ENCODE peak calls at places on chromosomes 12 and 14, in four cellular contexts. One of them, this sample, is unnamed.

GRCh38 chr12:131466306-131466705 is 244.6 kb upstream of the SFSWAP start:
- DNase-seq in K562: no peak
- DNase-seq in GM12878: no peak
- DNase-seq in SK-N-SH: no peak
- DNase-seq in this sample: no peak

GRCh38 chr12:80293347-80293746 is 150.7 kb upstream of the PTPRQ start:
- DNase-seq in K562: no peak
- DNase-seq in SK-N-SH: no peak
- DNase-seq in GM12878: peak
- DNase-seq in this sample: no peak

GRCh38 chr12:13024151-13024946 is 19.8 kb upstream of the FAM234B start:
- DNase-seq in K562: peak
- DNase-seq in GM12878: no peak
- DNase-seq in SK-N-SH: no peak
- DNase-seq in this sample: peak

GRCh38 chr14:105591052-105591451 is 64.7 kb downstream of the TMEM121 start:
- DNase-seq in K562: no peak
- DNase-seq in SK-N-SH: no peak
- DNase-seq in GM12878: no peak
- DNase-seq in this sample: no peak

GRCh38 chr12:123948401-123949117 is 24.1 kb downstream of the CCDC92 start:
- DNase-seq in SK-N-SH: no peak
- DNase-seq in GM12878: no peak
- DNase-seq in K562: no peak
- DNase-seq in this sample: no peak

GRCh38 chr12:11826607-11827006 is 177.1 kb downstream of the ETV6 start:
- DNase-seq in GM12878: no peak
- DNase-seq in K562: peak
- DNase-seq in SK-N-SH: no peak
- DNase-seq in this sample: no peak

GRCh38 chr12:76872415-76872814 is 6.4 kb downstream of the CSRP2 start:
- DNase-seq in K562: no peak
- DNase-seq in GM12878: no peak
- DNase-seq in SK-N-SH: no peak
- DNase-seq in this sample: no peak

GRCh38 chr12:59578239-59578638 is 17.6 kb upstream of the SLC16A7 start:
- DNase-seq in SK-N-SH: no peak
- DNase-seq in GM12878: no peak
- DNase-seq in K562: no peak
- DNase-seq in this sample: no peak

GRCh38 chr14:77133718-77134338 is 7.8 kb downstream of the ZDHHC22 start:
- DNase-seq in K562: peak
- DNase-seq in GM12878: no peak
- DNase-seq in SK-N-SH: no peak
- DNase-seq in this sample: peak

GRCh38 chr14:65421201-65421981 is 8.9 kb downstream of the FUT8 start:
- DNase-seq in K562: no peak
- DNase-seq in GM12878: no peak
- DNase-seq in SK-N-SH: no peak
- DNase-seq in this sample: no peak

GRCh38 chr12:108650083-108650482 is 16.4 kb upstream of the SELPLG start:
- DNase-seq in SK-N-SH: no peak
- DNase-seq in GM12878: no peak
- DNase-seq in K562: no peak
- DNase-seq in this sample: no peak

GRCh38 chr12:95184119-95184518 is 33.1 kb downstream of the FGD6 start:
- DNase-seq in SK-N-SH: no peak
- DNase-seq in K562: no peak
- DNase-seq in GM12878: no peak
- DNase-seq in this sample: no peak

GRCh38 chr12:52191841-52192791 is at the start of gene KRT80:
- DNase-seq in SK-N-SH: peak
- DNase-seq in K562: no peak
- DNase-seq in GM12878: no peak
- DNase-seq in this sample: peak

GRCh38 chr14:99503848-99504453 is 22.7 kb downstream of the CCNK start:
- DNase-seq in K562: no peak
- DNase-seq in SK-N-SH: no peak
- DNase-seq in GM12878: no peak
- DNase-seq in this sample: no peak

GRCh38 chr12:89661706-89662330 is 46.8 kb downstream of the ATP2B1 start:
- DNase-seq in K562: no peak
- DNase-seq in SK-N-SH: no peak
- DNase-seq in GM12878: no peak
- DNase-seq in this sample: no peak

GRCh38 chr12:16515666-16516065 is 90.3 kb downstream of the LMO3 start:
- DNase-seq in SK-N-SH: no peak
- DNase-seq in GM12878: no peak
- DNase-seq in K562: no peak
- DNase-seq in this sample: no peak

GRCh38 chr14:80850197-80850814 is 91.2 kb downstream of the CEP128 start:
- DNase-seq in GM12878: no peak
- DNase-seq in SK-N-SH: peak
- DNase-seq in K562: peak
- DNase-seq in this sample: peak

GRCh38 chr14:77455966-77456640 is 1.3 kb downstream of the VIPAS39 start:
- DNase-seq in GM12878: no peak
- DNase-seq in SK-N-SH: no peak
- DNase-seq in K562: no peak
- DNase-seq in this sample: no peak

GRCh38 chr12:114396153-114396868 is 9.6 kb downstream of the TBX5 start:
- DNase-seq in GM12878: no peak
- DNase-seq in SK-N-SH: peak
- DNase-seq in K562: no peak
- DNase-seq in this sample: no peak

GRCh38 chr12:89059721-89060120 is 292.6 kb downstream of the DUSP6 start:
- DNase-seq in SK-N-SH: no peak
- DNase-seq in K562: no peak
- DNase-seq in GM12878: no peak
- DNase-seq in this sample: no peak

GRCh38 chr12:16238661-16239060 is 38.8 kb downstream of the SLC15A5 start:
- DNase-seq in GM12878: no peak
- DNase-seq in SK-N-SH: no peak
- DNase-seq in K562: no peak
- DNase-seq in this sample: no peak

GRCh38 chr12:80490329-80490728 is 46.3 kb downstream of the PTPRQ start:
- DNase-seq in GM12878: no peak
- DNase-seq in K562: no peak
- DNase-seq in SK-N-SH: no peak
- DNase-seq in this sample: no peak

GRCh38 chr14:23695220-23695999 is 59.2 kb downstream of the DHRS2 start:
- DNase-seq in GM12878: no peak
- DNase-seq in K562: no peak
- DNase-seq in SK-N-SH: peak
- DNase-seq in this sample: no peak

GRCh38 chr14:54555651-54556050 is 11.3 kb upstream of the SAMD4A start:
- DNase-seq in SK-N-SH: no peak
- DNase-seq in K562: peak
- DNase-seq in GM12878: no peak
- DNase-seq in this sample: peak

GRCh38 chr14:53022593-53022992 is 71.7 kb upstream of the FERMT2 start:
- DNase-seq in K562: no peak
- DNase-seq in GM12878: no peak
- DNase-seq in SK-N-SH: no peak
- DNase-seq in this sample: no peak

GRCh38 chr12:18567787-18568186 is 170.0 kb downstream of the PLCZ1 start:
- DNase-seq in GM12878: no peak
- DNase-seq in SK-N-SH: no peak
- DNase-seq in K562: no peak
- DNase-seq in this sample: no peak

GRCh38 chr14:31770271-31770670 is 209.1 kb downstream of the NUBPL start:
- DNase-seq in K562: no peak
- DNase-seq in GM12878: no peak
- DNase-seq in SK-N-SH: no peak
- DNase-seq in this sample: no peak

GRCh38 chr12:52207895-52208294 is 16.1 kb upstream of the KRT80 start:
- DNase-seq in K562: no peak
- DNase-seq in SK-N-SH: no peak
- DNase-seq in GM12878: no peak
- DNase-seq in this sample: no peak

GRCh38 chr14:23556700-23557440 is 799 bp downstream of the THTPA start:
- DNase-seq in GM12878: no peak
- DNase-seq in K562: no peak
- DNase-seq in SK-N-SH: no peak
- DNase-seq in this sample: no peak

GRCh38 chr14:105059917-105060565 is 5.2 kb downstream of the GPR132 start:
- DNase-seq in SK-N-SH: no peak
- DNase-seq in K562: no peak
- DNase-seq in GM12878: no peak
- DNase-seq in this sample: no peak

GRCh38 chr14:51020024-51020710 is 74.7 kb downstream of the TRIM9 start:
- DNase-seq in K562: no peak
- DNase-seq in GM12878: no peak
- DNase-seq in SK-N-SH: peak
- DNase-seq in this sample: no peak

GRCh38 chr14:104054222-104054905 is 31.1 kb upstream of the ASPG start:
- DNase-seq in GM12878: no peak
- DNase-seq in K562: no peak
- DNase-seq in SK-N-SH: no peak
- DNase-seq in this sample: no peak
- TF ChIP-seq CHD2 in GM12878: no peak
- TF ChIP-seq CHD2 in K562: no peak
- TF ChIP-seq CHD2 in SK-N-SH: no peak
- TF ChIP-seq CHD2 in this sample: no peak

DNA sequence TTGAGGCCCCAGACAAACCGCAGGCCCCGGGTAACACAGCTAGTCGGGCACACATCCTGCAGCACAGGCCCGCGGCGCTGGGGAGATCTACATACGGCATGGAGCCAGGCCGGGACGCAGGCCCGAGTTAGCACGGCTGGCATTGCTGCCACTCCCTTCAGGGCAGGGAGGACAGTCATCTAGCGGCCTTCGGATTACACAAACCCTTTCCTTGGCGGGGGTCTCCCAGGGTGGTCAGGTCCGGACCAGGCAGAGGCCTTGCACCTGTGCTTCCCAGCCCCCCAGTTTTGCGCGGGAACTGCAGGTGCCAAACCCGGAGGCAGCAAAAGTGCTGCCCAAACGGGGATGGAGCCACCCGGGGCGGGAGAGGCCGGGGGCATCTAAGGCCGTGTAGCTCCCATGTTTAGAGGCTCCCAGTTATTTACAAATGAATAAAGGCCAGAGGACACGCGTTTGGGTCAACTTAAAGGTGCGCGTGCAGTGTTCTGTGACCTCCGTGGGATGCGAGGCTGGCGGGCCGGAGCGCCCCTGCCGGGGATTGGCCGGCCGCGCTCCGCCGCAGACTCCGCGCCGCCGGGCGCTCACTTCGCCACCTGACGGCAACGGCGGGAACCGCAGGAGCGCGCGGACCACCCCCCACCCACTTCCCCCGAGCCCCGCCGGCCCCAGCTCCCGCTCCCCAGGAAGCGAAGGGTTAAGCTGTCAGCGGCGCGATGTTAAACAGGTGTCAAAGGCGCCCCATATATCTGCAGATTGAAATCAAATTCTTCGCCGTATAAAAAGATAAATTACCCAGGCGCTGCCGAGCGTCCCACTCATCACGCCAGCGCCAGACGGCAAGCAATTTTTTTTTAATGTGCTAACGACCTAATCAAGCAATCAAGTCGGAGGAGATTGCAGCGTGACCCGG is 18.1 kb downstream of the VSX2 start:
- DNase-seq in K562: peak
- DNase-seq in SK-N-SH: peak
- DNase-seq in GM12878: no peak
- DNase-seq in this sample: peak
- TF ChIP-seq RCOR1 in K562: peak
- TF ChIP-seq RCOR1 in SK-N-SH: no peak
- TF ChIP-seq RCOR1 in GM12878: no peak
- TF ChIP-seq RCOR1 in this sample: no peak

GRCh38 chr12:120905856-120906384 is 1.8 kb upstream of the SPPL3 start:
- DNase-seq in GM12878: no peak
- DNase-seq in K562: no peak
- DNase-seq in SK-N-SH: peak
- DNase-seq in this sample: no peak

GRCh38 chr12:120902846-120903381 is 1.2 kb downstream of the SPPL3 start:
- DNase-seq in SK-N-SH: no peak
- DNase-seq in GM12878: no peak
- DNase-seq in K562: no peak
- DNase-seq in this sample: no peak

GRCh38 chr12:120903818-120904773 is at the start of gene SPPL3:
- DNase-seq in K562: peak
- DNase-seq in SK-N-SH: peak
- DNase-seq in GM12878: peak
- DNase-seq in this sample: peak

GRCh38 chr12:120901818-120902217 is 2.3 kb downstream of the SPPL3 start:
- DNase-seq in SK-N-SH: no peak
- DNase-seq in GM12878: no peak
- DNase-seq in K562: no peak
- DNase-seq in this sample: no peak

GRCh38 chr12:120903382-120903817 is 758 bp downstream of the SPPL3 start:
- DNase-seq in SK-N-SH: peak
- DNase-seq in K562: peak
- DNase-seq in GM12878: peak
- DNase-seq in this sample: peak
- TF ChIP-seq CHD2 in SK-N-SH: no peak
- TF ChIP-seq CHD2 in K562: no peak
- TF ChIP-seq CHD2 in GM12878: no peak
- TF ChIP-seq CHD2 in this sample: no peak

GRCh38 chr12:129052373-129052772 is 199.1 kb downstream of the GLT1D1 start:
- DNase-seq in GM12878: no peak
- DNase-seq in K562: no peak
- DNase-seq in SK-N-SH: no peak
- DNase-seq in this sample: no peak

DNA sequence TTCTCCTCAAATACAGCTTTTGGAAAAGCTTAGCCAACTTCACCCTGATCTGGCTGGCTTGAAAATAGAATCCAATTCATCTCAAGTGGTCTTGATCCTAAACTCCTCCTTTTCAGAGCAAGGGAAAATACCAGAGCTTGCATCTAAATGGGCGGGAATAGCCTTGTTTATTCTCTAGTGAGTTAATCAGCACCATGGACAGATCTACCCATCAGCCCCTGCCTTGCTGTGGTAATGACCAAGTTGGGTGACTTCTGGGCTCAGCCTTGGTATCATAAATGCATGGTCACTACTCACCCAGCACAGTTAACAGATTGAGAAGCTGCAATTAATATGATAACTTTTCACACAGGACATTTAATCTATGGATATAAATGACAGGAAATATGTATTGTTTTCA is 196.6 kb downstream of the GLT1D1 start:
- DNase-seq in K562: peak
- DNase-seq in SK-N-SH: no peak
- DNase-seq in GM12878: no peak
- DNase-seq in this sample: no peak
- TF ChIP-seq RCOR1 in K562: no peak
- TF ChIP-seq RCOR1 in SK-N-SH: no peak
- TF ChIP-seq RCOR1 in GM12878: no peak
- TF ChIP-seq RCOR1 in this sample: no peak

This sample was measured in A549.